ENCODE peak calls at places on chromosome 13, in eight cellular contexts. W is AG10803, S is GM12865, U is AG04449, Z is GM12864, E is mucosa of descending colon, R is IMR-90, O is stomach. F is an unnamed sample.

GRCh38 chr13:26420282-26420960 is 137.1 kb upstream of the WASF3 start:
- DNase-seq in O (no peak), U (no peak), Z (no peak), W (peak), E (no peak), R (peak), S (no peak), F (no peak)

GRCh38 chr13:76455960-76456359 is 430.2 kb downstream of the KCTD12 start:
- DNase-seq in E (no peak), O (no peak), W (peak), U (no peak), S (no peak), Z (no peak), R (peak), F (peak)

GRCh38 chr13:44293908-44294735 is 79.5 kb upstream of the SERP2 start:
- DNase-seq in U (no peak), O (no peak), Z (no peak), R (peak), E (no peak), W (peak), S (no peak), F (peak)

GRCh38 chr13:95301947-95302386 is 716 bp upstream of the ABCC4 start:
- DNase-seq in S (no peak), O (no peak), Z (no peak), W (no peak), E (no peak), R (no peak), U (no peak), F (peak)

GRCh38 chr13:112873851-112874750 is 94.9 kb upstream of the MCF2L start:
- DNase-seq in Z (peak), S (peak), E (peak), O (peak), U (no peak), R (peak), W (peak), F (peak)

GRCh38 chr13:107927557-107927956 is 287.8 kb downstream of the LIG4 start:
- DNase-seq in S (no peak), W (no peak), E (no peak), Z (no peak), R (no peak), U (no peak), O (no peak), F (no peak)

GRCh38 chr13:97058896-97059295 is 64.6 kb upstream of the OXGR1 start:
- DNase-seq in Z (no peak), O (no peak), E (no peak), R (no peak), U (no peak), W (no peak), S (no peak), F (no peak)

GRCh38 chr13:96089749-96090239 is at the start of gene HS6ST3:
- DNase-seq in O (peak), U (no peak), E (peak), S (peak), R (no peak), W (peak), Z (no peak), F (peak)

GRCh38 chr13:42992585-42993122 is 613 bp upstream of the EPSTI1 start:
- DNase-seq in R (no peak), E (no peak), W (no peak), U (no peak), S (peak), O (no peak), Z (no peak), F (no peak)

GRCh38 chr13:45219938-45220375 is 19.1 kb upstream of the KCTD4 start:
- DNase-seq in E (no peak), R (peak), U (no peak), S (no peak), Z (no peak), W (peak), O (no peak), F (peak)

GRCh38 chr13:69194130-69194529 is 913.5 kb upstream of the ATXN8OS start:
- DNase-seq in O (no peak), R (no peak), U (no peak), W (no peak), E (no peak), S (no peak), Z (no peak), F (no peak)

GRCh38 chr13:41909524-41909923 is 51.4 kb downstream of the VWA8 start:
- DNase-seq in U (no peak), W (no peak), Z (no peak), R (no peak), E (no peak), S (no peak), O (no peak), F (no peak)

GRCh38 chr13:72230131-72230530 is 363.1 kb upstream of the DACH1 start:
- DNase-seq in O (no peak), E (no peak), W (no peak), S (no peak), R (no peak), U (no peak), Z (no peak), F (no peak)

GRCh38 chr13:113077953-113078894 is 27.4 kb upstream of the F7 start:
- DNase-seq in E (peak), W (no peak), O (no peak), U (no peak), S (no peak), R (no peak), Z (no peak), F (no peak)

GRCh38 chr13:45258339-45258685 is 57.5 kb upstream of the KCTD4 start:
- DNase-seq in O (no peak), R (no peak), E (no peak), Z (no peak), U (no peak), W (no peak), S (no peak), F (peak)

GRCh38 chr13:87274209-87274819 is 396.9 kb upstream of the SLITRK5 start:
- DNase-seq in O (no peak), S (peak), W (peak), E (no peak), R (peak), U (no peak), Z (no peak), F (peak)

GRCh38 chr13:91292630-91293221 is 54.8 kb upstream of the MIR17HG start:
- DNase-seq in U (no peak), E (no peak), S (no peak), W (no peak), Z (no peak), O (no peak), R (no peak), F (no peak)

DNA sequence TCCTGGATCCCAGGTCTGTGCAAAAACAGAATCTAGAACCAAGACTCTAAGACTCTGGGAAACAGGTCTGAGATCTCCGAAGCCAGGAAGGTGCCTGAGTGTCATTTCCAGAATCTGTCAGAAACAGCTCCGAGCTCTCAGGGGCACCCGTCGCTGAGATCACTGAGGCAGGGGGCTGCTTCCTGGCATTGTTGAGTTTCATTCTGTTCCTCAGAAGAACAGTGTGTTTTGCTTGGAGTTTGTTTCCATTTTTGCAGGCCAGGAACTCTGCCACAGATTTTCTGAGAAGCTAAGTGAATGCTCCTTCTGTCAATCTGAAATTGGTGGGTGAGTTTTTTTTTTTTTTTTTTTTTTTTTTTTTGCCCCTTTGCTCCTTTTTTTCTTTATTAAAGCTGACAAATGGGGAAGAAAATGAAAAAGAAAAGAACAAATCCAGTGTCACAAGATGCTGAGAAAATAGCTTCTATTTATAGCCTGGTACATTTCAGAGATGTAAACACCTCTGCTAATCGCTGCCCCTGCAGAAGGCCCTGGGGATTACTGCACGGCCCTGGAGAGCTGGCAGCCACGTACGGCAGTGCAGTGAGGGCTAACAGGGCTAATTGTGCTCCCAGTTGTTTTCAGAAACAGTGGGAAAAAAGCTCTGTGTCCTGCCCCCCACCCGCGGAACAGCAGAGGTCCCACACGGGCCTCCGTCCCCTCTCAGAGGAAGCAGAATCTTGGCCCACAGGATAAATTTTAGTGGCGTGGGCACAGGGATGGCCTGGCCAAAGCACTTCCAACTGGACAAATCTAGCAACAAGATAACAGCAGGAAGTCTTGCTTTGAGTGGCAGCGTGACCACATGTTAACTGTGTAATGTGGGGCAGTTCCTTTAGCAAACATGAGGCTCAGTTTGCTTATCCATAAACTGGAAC is 237.6 kb upstream of the IRS2 start:
- DNase-seq in Z (no peak), W (no peak), S (no peak), U (no peak), O (peak), E (no peak), R (peak), F (peak)
- H3K4me3 ChIP-seq in Z (no peak), W (no peak), S (no peak), U (no peak), O (no peak), E (no peak), R (no peak), F (no peak)

DNA sequence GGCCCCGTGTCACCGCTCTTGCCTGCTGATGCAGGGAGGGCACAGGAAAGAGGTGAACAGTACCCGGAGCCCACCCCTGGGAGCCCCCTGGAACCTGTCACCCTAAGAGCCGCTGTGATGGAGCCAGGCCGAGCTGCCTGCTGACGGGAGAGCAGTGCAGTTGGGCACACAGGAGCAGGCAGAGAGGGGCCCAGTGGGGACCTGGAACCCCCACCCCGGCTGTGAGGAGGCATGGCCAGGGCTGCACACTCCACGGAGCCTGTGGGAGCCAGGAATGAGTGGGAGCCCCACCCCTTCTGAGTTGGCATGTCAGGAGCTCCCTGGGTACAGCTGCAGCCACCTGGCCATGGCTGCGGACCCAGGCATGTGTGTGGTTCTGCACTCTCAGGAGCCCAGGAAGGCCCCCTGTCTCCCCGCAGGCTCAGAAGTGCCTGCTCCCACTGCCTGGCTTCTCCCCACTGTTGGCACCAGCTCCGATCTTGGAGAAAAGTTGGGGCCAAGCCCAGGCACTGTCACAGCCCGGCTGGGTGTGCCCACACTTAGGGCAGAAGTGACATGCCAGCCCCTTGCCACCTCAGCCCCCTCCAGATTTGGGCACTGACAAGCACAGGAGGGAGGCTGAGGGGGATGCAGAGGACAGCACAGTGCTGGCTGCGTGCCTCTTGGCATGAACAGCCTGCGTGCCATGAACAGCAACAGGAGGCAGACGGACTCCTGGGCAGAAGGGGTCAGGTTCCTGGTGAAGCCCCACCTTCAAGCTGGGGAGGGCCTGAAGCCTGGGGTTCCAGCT is 6.3 kb downstream of the CFAP97D2 start:
- DNase-seq in E (no peak), U (no peak), W (no peak), S (no peak), R (no peak), Z (no peak), O (no peak), F (no peak)
- TF ChIP-seq CTCF in E (no peak), U (no peak), W (no peak), S (no peak), R (no peak), Z (no peak), O (no peak), F (no peak)

GRCh38 chr13:57582032-57582431 is 49.5 kb upstream of the PCDH17 start:
- DNase-seq in E (peak), Z (no peak), U (no peak), S (no peak), W (no peak), R (no peak), O (no peak), F (no peak)

GRCh38 chr13:57588639-57589038 is 42.9 kb upstream of the PCDH17 start:
- DNase-seq in U (no peak), S (no peak), E (no peak), R (no peak), O (no peak), W (no peak), Z (no peak), F (no peak)

GRCh38 chr13:57583529-57583928 is 48.0 kb upstream of the PCDH17 start:
- DNase-seq in Z (no peak), W (no peak), U (no peak), R (no peak), O (no peak), E (no peak), S (no peak), F (no peak)
- H3K4me3 ChIP-seq in Z (no peak), W (no peak), U (no peak), R (no peak), O (no peak), E (no peak), S (no peak), F (no peak)

GRCh38 chr13:103004790-103005307 is 61.4 kb downstream of the SLC10A2 start:
- DNase-seq in U (no peak), E (no peak), Z (no peak), S (no peak), W (no peak), O (no peak), R (no peak), F (no peak)

GRCh38 chr13:103000157-103000556 is 66.1 kb downstream of the SLC10A2 start:
- DNase-seq in U (no peak), O (no peak), Z (no peak), R (no peak), S (no peak), E (no peak), W (no peak), F (no peak)

GRCh38 chr13:102999498-102999897 is 66.7 kb downstream of the SLC10A2 start:
- DNase-seq in E (no peak), U (no peak), O (no peak), W (no peak), Z (no peak), S (peak), R (no peak), F (no peak)

GRCh38 chr13:103006706-103007426 is 59.4 kb downstream of the SLC10A2 start:
- DNase-seq in Z (peak), E (no peak), U (no peak), R (no peak), S (peak), W (no peak), O (no peak), F (no peak)

GRCh38 chr13:103002279-103002678 is 63.9 kb downstream of the SLC10A2 start:
- DNase-seq in Z (no peak), E (no peak), O (no peak), S (no peak), U (no peak), W (no peak), R (no peak), F (no peak)
- TF ChIP-seq CTCF in Z (no peak), E (no peak), O (no peak), S (no peak), U (no peak), W (no peak), R (no peak), F (no peak)

DNA sequence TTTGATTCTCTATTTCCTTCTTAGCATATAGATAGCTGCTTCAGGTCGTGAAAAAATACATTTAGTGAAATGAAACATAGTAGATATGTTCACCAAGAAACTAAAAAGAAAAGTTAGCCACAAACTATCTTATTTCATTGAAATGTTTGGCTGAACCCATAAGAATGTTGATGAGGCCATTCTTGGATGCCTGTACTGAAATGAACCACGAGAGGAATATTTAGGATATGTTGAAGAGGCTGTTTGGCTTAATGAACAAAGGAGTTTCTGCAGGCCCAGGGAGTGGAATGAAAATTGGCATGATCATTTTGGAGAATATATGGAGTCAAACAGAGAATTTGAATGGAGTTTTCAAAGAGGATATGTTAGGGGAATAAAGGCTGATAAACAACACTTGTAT is 36.2 kb downstream of the KL start:
- DNase-seq in Z (no peak), E (no peak), R (peak), U (peak), S (no peak), O (no peak), W (peak), F (peak)
- H3K4me3 ChIP-seq in Z (no peak), E (no peak), R (no peak), U (no peak), S (no peak), O (no peak), W (no peak), F (no peak)

GRCh38 chr13:29543230-29544215 is 52.0 kb downstream of the SLC7A1 start:
- DNase-seq in E (no peak), W (peak), R (peak), O (no peak), Z (peak), U (no peak), S (peak), F (peak)
- TF ChIP-seq CTCF in E (no peak), W (peak), R (peak), O (no peak), Z (peak), U (no peak), S (peak), F (no peak)

GRCh38 chr13:99959127-99959529 is 12.4 kb downstream of the ZIC5 start:
- DNase-seq in E (no peak), S (no peak), U (no peak), O (peak), W (no peak), R (no peak), Z (no peak), F (no peak)

GRCh38 chr13:99961634-99962033 is 9.9 kb downstream of the ZIC5 start:
- DNase-seq in U (no peak), Z (no peak), S (no peak), W (no peak), R (no peak), E (no peak), O (peak), F (no peak)

GRCh38 chr13:99962242-99962641 is 9.3 kb downstream of the ZIC5 start:
- DNase-seq in S (no peak), W (no peak), Z (no peak), E (no peak), O (no peak), R (no peak), U (no peak), F (no peak)

GRCh38 chr13:99959538-99960230 is 11.9 kb downstream of the ZIC5 start:
- DNase-seq in S (no peak), U (no peak), O (peak), E (no peak), W (no peak), R (no peak), Z (no peak), F (peak)

GRCh38 chr13:99960663-99961440 is 10.7 kb downstream of the ZIC5 start:
- DNase-seq in U (no peak), S (no peak), E (no peak), O (peak), R (no peak), Z (no peak), W (no peak), F (no peak)
- H3K4me3 ChIP-seq in U (no peak), S (no peak), E (no peak), O (no peak), R (no peak), Z (no peak), W (no peak), F (no peak)